ENCODE peak calls at places on chromosomes 3 and 15, in five cellular contexts. H is HS-27A, R is DMS53, S is KG1, N is A673. P is an unnamed sample.

GRCh38 chr3:41064070-41064469 is 135.2 kb upstream of the CTNNB1 start:
- DNase-seq in S (no peak), N (no peak), R (no peak), H (no peak), P (no peak)

GRCh38 chr3:149638401-149639092 is 19.3 kb downstream of the WWTR1 start:
- DNase-seq in R (no peak), H (no peak), S (no peak), N (peak), P (no peak)

GRCh38 chr15:52002351-52002750 is 16.7 kb upstream of the MAPK6 start:
- DNase-seq in N (no peak), S (no peak), R (no peak), H (no peak), P (no peak)

GRCh38 chr15:95558131-95558530 is 772.4 kb upstream of the NR2F2 start:
- DNase-seq in H (no peak), S (no peak), N (no peak), R (peak), P (no peak)

GRCh38 chr3:9224490-9224889 is 25.0 kb downstream of the SRGAP3 start:
- DNase-seq in H (no peak), N (no peak), R (no peak), S (no peak), P (no peak)

GRCh38 chr15:80844011-80844732 is 65.0 kb downstream of the CEMIP start:
- DNase-seq in S (no peak), R (peak), N (no peak), H (peak), P (no peak)

GRCh38 chr3:86731501-86731901 is 259.4 kb downstream of the VGLL3 start:
- DNase-seq in S (no peak), N (no peak), R (no peak), H (no peak), P (no peak)

GRCh38 chr3:67018105-67018788 is 20.1 kb downstream of the KBTBD8 start:
- DNase-seq in N (no peak), R (peak), S (peak), H (no peak), P (no peak)

GRCh38 chr3:152019516-152019915 is 146.1 kb downstream of the SUCNR1 start:
- DNase-seq in S (no peak), R (peak), N (no peak), H (no peak), P (no peak)

GRCh38 chr15:49847436-49847835 is 226.6 kb downstream of the DTWD1 start:
- DNase-seq in H (no peak), N (no peak), R (no peak), S (no peak), P (no peak)

P was measured in CD4-positive, alpha-beta memory T cell.